ENCODE peak calls at places on chromosome 22, in six cellular contexts. One of them, this sample, is unnamed.

GRCh38 chr22:23229646-23230045 is 49.3 kb downstream of the BCR start:
- DNase-seq in hippocampal formation: no peak
- DNase-seq in skeletal muscle cell: no peak
- DNase-seq in T-cell: no peak
- DNase-seq in B cell: no peak
- DNase-seq in cardiac fibroblast: no peak
- DNase-seq in this sample: no peak

GRCh38 chr22:24592846-24593809 is at the start of gene LRRC75B:
- DNase-seq in cardiac fibroblast: peak; percentile 81
- DNase-seq in T-cell: no peak
- DNase-seq in skeletal muscle cell: peak; percentile 60
- DNase-seq in B cell: peak; percentile 72
- DNase-seq in hippocampal formation: peak; percentile 13
- DNase-seq in this sample: peak; percentile 55

GRCh38 chr22:32328306-32329201 is 29.1 kb upstream of the RFPL3 start:
- DNase-seq in B cell: no peak
- DNase-seq in cardiac fibroblast: no peak
- DNase-seq in skeletal muscle cell: no peak
- DNase-seq in hippocampal formation: no peak
- DNase-seq in T-cell: no peak
- DNase-seq in this sample: no peak

GRCh38 chr22:20437253-20438065 is at the start of gene SCARF2:
- DNase-seq in skeletal muscle cell: no peak
- DNase-seq in B cell: peak; percentile 77
- DNase-seq in T-cell: no peak
- DNase-seq in cardiac fibroblast: peak; percentile 44
- DNase-seq in hippocampal formation: no peak
- DNase-seq in this sample: peak; percentile 75

GRCh38 chr22:50090141-50090714 is 422 bp downstream of the MOV10L1 start:
- DNase-seq in B cell: peak; percentile 13
- DNase-seq in cardiac fibroblast: no peak
- DNase-seq in skeletal muscle cell: no peak
- DNase-seq in T-cell: no peak
- DNase-seq in hippocampal formation: no peak
- DNase-seq in this sample: no peak

GRCh38 chr22:45869448-45869847 is 107.5 kb downstream of the WNT7B start:
- DNase-seq in hippocampal formation: no peak
- DNase-seq in T-cell: no peak
- DNase-seq in B cell: no peak
- DNase-seq in cardiac fibroblast: no peak
- DNase-seq in skeletal muscle cell: no peak
- DNase-seq in this sample: no peak

GRCh38 chr22:48936391-48936790 is 891.3 kb downstream of the BRD1 start:
- DNase-seq in skeletal muscle cell: no peak
- DNase-seq in cardiac fibroblast: no peak
- DNase-seq in T-cell: no peak
- DNase-seq in B cell: no peak
- DNase-seq in hippocampal formation: no peak
- DNase-seq in this sample: no peak

GRCh38 chr22:49571326-49571725 is 256.3 kb downstream of the BRD1 start:
- DNase-seq in B cell: no peak
- DNase-seq in T-cell: no peak
- DNase-seq in hippocampal formation: no peak
- DNase-seq in skeletal muscle cell: no peak
- DNase-seq in cardiac fibroblast: no peak
- DNase-seq in this sample: no peak

GRCh38 chr22:44271010-44271500 is 41.7 kb downstream of the SHISAL1 start:
- DNase-seq in cardiac fibroblast: no peak
- DNase-seq in skeletal muscle cell: no peak
- DNase-seq in hippocampal formation: no peak
- DNase-seq in T-cell: no peak
- DNase-seq in B cell: no peak
- DNase-seq in this sample: no peak

GRCh38 chr22:21994881-21995444 is 12.4 kb upstream of the TOP3B start:
- DNase-seq in skeletal muscle cell: no peak
- DNase-seq in B cell: no peak
- DNase-seq in cardiac fibroblast: no peak
- DNase-seq in T-cell: no peak
- DNase-seq in hippocampal formation: no peak
- DNase-seq in this sample: no peak

GRCh38 chr22:49011769-49012598 is 815.7 kb downstream of the BRD1 start:
- DNase-seq in hippocampal formation: no peak
- DNase-seq in B cell: no peak
- DNase-seq in T-cell: no peak
- DNase-seq in skeletal muscle cell: no peak
- DNase-seq in cardiac fibroblast: no peak
- DNase-seq in this sample: no peak

GRCh38 chr22:36360011-36360410 is 27.8 kb downstream of the MYH9 start:
- DNase-seq in B cell: no peak
- DNase-seq in cardiac fibroblast: no peak
- DNase-seq in skeletal muscle cell: no peak
- DNase-seq in T-cell: no peak
- DNase-seq in hippocampal formation: no peak
- DNase-seq in this sample: no peak

GRCh38 chr22:31083377-31083768 is 2.3 kb downstream of the SMTN start:
- DNase-seq in T-cell: no peak
- DNase-seq in skeletal muscle cell: no peak
- DNase-seq in hippocampal formation: no peak
- DNase-seq in B cell: no peak
- DNase-seq in cardiac fibroblast: no peak
- DNase-seq in this sample: no peak

GRCh38 chr22:19878461-19879247 is 24.0 kb upstream of the GNB1L start:
- DNase-seq in skeletal muscle cell: no peak
- DNase-seq in T-cell: no peak
- DNase-seq in hippocampal formation: no peak
- DNase-seq in cardiac fibroblast: peak; percentile 68
- DNase-seq in B cell: peak; percentile 28
- DNase-seq in this sample: peak; percentile 35

GRCh38 chr22:22348127-22348814 is 103.7 kb downstream of the VPREB1 start:
- DNase-seq in cardiac fibroblast: peak; percentile 5
- DNase-seq in B cell: no peak
- DNase-seq in hippocampal formation: peak; percentile 75
- DNase-seq in skeletal muscle cell: no peak
- DNase-seq in T-cell: no peak
- DNase-seq in this sample: no peak

GRCh38 chr22:21736948-21737347 is 1.4 kb upstream of the YPEL1 start:
- DNase-seq in cardiac fibroblast: no peak
- DNase-seq in skeletal muscle cell: no peak
- DNase-seq in B cell: no peak
- DNase-seq in T-cell: no peak
- DNase-seq in hippocampal formation: no peak
- DNase-seq in this sample: no peak

GRCh38 chr22:30246962-30247376 is 410 bp upstream of the LIF start:
- DNase-seq in skeletal muscle cell: no peak
- DNase-seq in B cell: no peak
- DNase-seq in hippocampal formation: no peak
- DNase-seq in cardiac fibroblast: no peak
- DNase-seq in T-cell: no peak
- DNase-seq in this sample: no peak

GRCh38 chr22:43848366-43849171 is 13.7 kb downstream of the SULT4A1 start:
- DNase-seq in T-cell: no peak
- DNase-seq in skeletal muscle cell: no peak
- DNase-seq in B cell: no peak
- DNase-seq in cardiac fibroblast: peak; percentile 32
- DNase-seq in hippocampal formation: no peak
- DNase-seq in this sample: peak; percentile 63